ENCODE peak calls at places on chromosome 18, in seven cellular contexts. H, Q, P, Z, J, M and L are unnamed samples.

GRCh38 chr18:44637210-44638051 is 43.3 kb upstream of the SETBP1 start:
- DNase-seq in H (no peak), Q (peak), P (peak), Z (no peak), J (no peak), M (peak), L (no peak)

GRCh38 chr18:8339958-8340357 is 269.3 kb upstream of the RAB12 start:
- DNase-seq in H (no peak), Q (no peak), P (no peak), Z (no peak), J (no peak), M (no peak), L (no peak)

GRCh38 chr18:77495982-77496690 is 246.5 kb downstream of the GALR1 start:
- DNase-seq in H (no peak), Q (no peak), P (no peak), Z (no peak), J (no peak), M (no peak), L (no peak)

GRCh38 chr18:44743626-44744025 is 62.9 kb downstream of the SETBP1 start:
- DNase-seq in H (no peak), Q (no peak), P (no peak), Z (no peak), J (no peak), M (no peak), L (no peak)

GRCh38 chr18:51531496-51531895 is 334.0 kb upstream of the MEX3C start:
- DNase-seq in H (no peak), Q (no peak), P (peak), Z (no peak), J (no peak), M (no peak), L (peak)

GRCh38 chr18:23146861-23147469 is 11.7 kb downstream of the CABLES1 start:
- DNase-seq in H (no peak), Q (no peak), P (no peak), Z (no peak), J (no peak), M (no peak), L (no peak)

GRCh38 chr18:35478520-35479435 is 19.0 kb downstream of the INO80C start:
- DNase-seq in H (no peak), Q (peak), P (peak), Z (no peak), J (peak), M (peak), L (no peak)

GRCh38 chr18:78528437-78529228 is 451.0 kb upstream of the SALL3 start:
- DNase-seq in H (no peak), Q (no peak), P (no peak), Z (no peak), J (no peak), M (no peak), L (no peak)

GRCh38 chr18:22914633-22915032 is 18.5 kb upstream of the RBBP8 start:
- DNase-seq in H (no peak), Q (no peak), P (no peak), Z (no peak), J (no peak), M (no peak), L (no peak)

GRCh38 chr18:12119358-12119757 is 25.7 kb downstream of the ANKRD62 start:
- DNase-seq in H (no peak), Q (no peak), P (no peak), Z (no peak), J (no peak), M (no peak), L (no peak)

DNA sequence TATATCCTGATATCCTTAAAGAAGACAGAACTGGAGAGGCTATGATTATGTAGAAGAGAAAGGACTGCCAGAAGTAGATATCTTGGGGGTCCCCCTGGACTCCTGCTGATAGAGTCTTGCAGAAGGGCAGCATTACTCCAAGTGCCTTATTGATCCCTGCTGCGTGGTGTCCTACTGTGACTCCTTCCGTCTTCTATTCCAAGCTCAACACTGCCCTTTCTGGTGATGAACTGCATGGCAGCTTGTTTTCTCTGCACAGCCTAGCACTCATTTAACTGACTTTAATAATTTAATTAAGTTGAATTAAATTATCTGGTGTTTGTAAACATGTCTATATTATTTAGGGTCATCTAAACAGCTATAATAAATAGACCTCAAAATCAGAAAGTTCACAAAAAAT is 194.1 kb upstream of the DSEL start:
- DNase-seq in H (no peak), Q (no peak), P (peak), Z (no peak), J (no peak), M (peak), L (no peak)
- TF ChIP-seq CTCF in H (no peak), Q (no peak), P (peak), Z (no peak), J (no peak), M (peak), L (peak)

DNA sequence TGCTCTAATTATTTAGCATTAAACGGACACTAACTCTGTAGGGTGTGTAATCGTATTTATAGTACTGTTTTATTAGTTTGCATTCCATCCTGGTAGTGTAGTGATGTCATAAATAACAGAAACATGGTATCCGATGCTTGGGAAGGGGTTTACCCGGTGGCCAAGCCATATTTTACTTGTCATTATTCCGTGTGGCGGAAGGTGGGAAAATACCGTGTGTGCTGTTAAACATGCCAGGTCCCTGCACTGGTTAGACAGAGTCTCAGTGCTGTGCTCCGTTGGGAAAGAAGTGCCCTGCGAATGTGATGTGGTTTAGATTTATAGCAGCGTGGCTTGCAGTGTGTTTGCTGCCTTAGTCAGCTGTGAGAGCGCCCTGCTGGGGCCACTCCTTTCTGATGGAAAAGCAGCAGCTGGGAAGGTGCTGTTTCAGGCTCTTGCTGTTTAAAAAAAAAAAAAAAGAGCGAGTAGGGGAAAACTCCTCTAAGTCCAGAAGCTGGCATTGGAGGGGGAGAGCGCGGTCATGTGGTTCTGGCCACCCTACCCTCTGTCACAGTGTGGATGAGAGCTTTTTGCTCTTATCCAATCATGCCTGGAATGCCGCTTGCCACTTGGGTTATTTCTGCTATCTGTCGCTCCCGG is 211.0 kb downstream of the NEDD4L start:
- DNase-seq in H (no peak), Q (no peak), P (peak), Z (peak), J (no peak), M (no peak), L (no peak)
- H3K4me3 ChIP-seq in H (no peak), Q (no peak), P (no peak), Z (no peak), J (no peak), M (no peak), L (no peak)

GRCh38 chr18:48409591-48410094 is 460 bp upstream of the ZBTB7C start:
- DNase-seq in H (no peak), Q (no peak), P (no peak), Z (no peak), J (peak), M (peak), L (no peak)

GRCh38 chr18:48408727-48409590 is at the start of gene ZBTB7C:
- DNase-seq in H (no peak), Q (no peak), P (no peak), Z (no peak), J (no peak), M (peak), L (no peak)

GRCh38 chr18:48408111-48408726 is 964 bp downstream of the ZBTB7C start:
- DNase-seq in H (no peak), Q (no peak), P (no peak), Z (no peak), J (peak), M (no peak), L (peak)

GRCh38 chr18:48412339-48412929 is 3.3 kb upstream of the ZBTB7C start:
- DNase-seq in H (no peak), Q (peak), P (peak), Z (no peak), J (no peak), M (peak), L (no peak)

GRCh38 chr18:48410095-48410920 is 1.1 kb upstream of the ZBTB7C start:
- DNase-seq in H (peak), Q (peak), P (peak), Z (peak), J (peak), M (peak), L (peak)
- TF ChIP-seq CTCF in H (no peak), Q (no peak), P (no peak), Z (no peak), J (no peak), M (no peak), L (no peak)

GRCh38 chr18:63818212-63818611 is 43.0 kb downstream of the SERPINB7 start:
- DNase-seq in H (no peak), Q (no peak), P (peak), Z (no peak), J (no peak), M (no peak), L (no peak)

GRCh38 chr18:63820694-63821093 is 45.5 kb downstream of the SERPINB7 start:
- DNase-seq in H (no peak), Q (no peak), P (peak), Z (no peak), J (no peak), M (no peak), L (no peak)

GRCh38 chr18:63817441-63818051 is 42.3 kb downstream of the SERPINB7 start:
- DNase-seq in H (no peak), Q (peak), P (peak), Z (peak), J (no peak), M (no peak), L (peak)

GRCh38 chr18:63823516-63824219 is 48.5 kb downstream of the SERPINB7 start:
- DNase-seq in H (peak), Q (peak), P (peak), Z (no peak), J (no peak), M (no peak), L (no peak)

GRCh38 chr18:63819780-63820179 is 44.6 kb downstream of the SERPINB7 start:
- DNase-seq in H (no peak), Q (no peak), P (peak), Z (no peak), J (no peak), M (no peak), L (no peak)
- H3K4me3 ChIP-seq in H (no peak), Q (no peak), P (no peak), Z (no peak), J (no peak), M (no peak), L (no peak)

GRCh38 chr18:57581301-57581934 is 5.1 kb downstream of the FECH start:
- DNase-seq in H (no peak), Q (no peak), P (no peak), Z (no peak), J (no peak), M (no peak), L (no peak)
- TF ChIP-seq CTCF in H (no peak), Q (no peak), P (no peak), Z (no peak), J (no peak), M (no peak), L (no peak)